ENCODE peak calls at places on chromosomes 3 and 15, in six cellular contexts. One of them, this sample, is unnamed.

GRCh38 chr15:101445562-101446526 is 43.7 kb downstream of the PCSK6 start:
- DNase-seq in CD4-positive, alpha-beta T cell: no peak
- DNase-seq in GM06990: no peak
- DNase-seq in lower lobe of right lung: no peak
- DNase-seq in mesothelial cell of epicardium: no peak
- DNase-seq in H9: no peak
- DNase-seq in this sample: no peak

GRCh38 chr3:99838755-99839154 is 21.1 kb downstream of the CMSS1 start:
- DNase-seq in CD4-positive, alpha-beta T cell: no peak
- DNase-seq in GM06990: no peak
- DNase-seq in lower lobe of right lung: no peak
- DNase-seq in mesothelial cell of epicardium: no peak
- DNase-seq in H9: no peak
- DNase-seq in this sample: no peak

GRCh38 chr3:177427540-177427939 is 230.3 kb upstream of the TBL1XR1 start:
- DNase-seq in CD4-positive, alpha-beta T cell: no peak
- DNase-seq in GM06990: no peak
- DNase-seq in lower lobe of right lung: no peak
- DNase-seq in mesothelial cell of epicardium: no peak
- DNase-seq in H9: no peak
- DNase-seq in this sample: no peak

GRCh38 chr3:105608623-105609022 is 241.9 kb downstream of the ALCAM start:
- DNase-seq in CD4-positive, alpha-beta T cell: no peak
- DNase-seq in GM06990: no peak
- DNase-seq in lower lobe of right lung: no peak
- DNase-seq in mesothelial cell of epicardium: no peak
- DNase-seq in H9: peak
- DNase-seq in this sample: no peak

GRCh38 chr15:58444056-58444455 is 12.3 kb downstream of the LIPC start:
- DNase-seq in CD4-positive, alpha-beta T cell: no peak
- DNase-seq in GM06990: no peak
- DNase-seq in lower lobe of right lung: no peak
- DNase-seq in mesothelial cell of epicardium: no peak
- DNase-seq in H9: no peak
- DNase-seq in this sample: no peak

GRCh38 chr15:40054056-40054745 is 15.2 kb upstream of the SRP14 start:
- DNase-seq in CD4-positive, alpha-beta T cell: no peak
- DNase-seq in GM06990: peak
- DNase-seq in lower lobe of right lung: no peak
- DNase-seq in mesothelial cell of epicardium: no peak
- DNase-seq in H9: peak
- DNase-seq in this sample: no peak

GRCh38 chr15:26712350-26712749 is 60.5 kb downstream of the GABRB3 start:
- DNase-seq in CD4-positive, alpha-beta T cell: no peak
- DNase-seq in GM06990: no peak
- DNase-seq in lower lobe of right lung: no peak
- DNase-seq in mesothelial cell of epicardium: no peak
- DNase-seq in H9: no peak
- DNase-seq in this sample: no peak

GRCh38 chr3:171680690-171681416 is 129.4 kb downstream of the PLD1 start:
- DNase-seq in CD4-positive, alpha-beta T cell: no peak
- DNase-seq in GM06990: no peak
- DNase-seq in lower lobe of right lung: no peak
- DNase-seq in mesothelial cell of epicardium: no peak
- DNase-seq in H9: no peak
- DNase-seq in this sample: no peak

GRCh38 chr15:77904436-77904821 is 173.1 kb downstream of the TBC1D2B start:
- DNase-seq in CD4-positive, alpha-beta T cell: no peak
- DNase-seq in GM06990: no peak
- DNase-seq in lower lobe of right lung: no peak
- DNase-seq in mesothelial cell of epicardium: no peak
- DNase-seq in H9: no peak
- DNase-seq in this sample: no peak

GRCh38 chr15:61115241-61115640 is 113.9 kb downstream of the RORA start:
- DNase-seq in CD4-positive, alpha-beta T cell: no peak
- DNase-seq in GM06990: no peak
- DNase-seq in lower lobe of right lung: no peak
- DNase-seq in mesothelial cell of epicardium: no peak
- DNase-seq in H9: no peak
- DNase-seq in this sample: no peak

GRCh38 chr3:196558476-196558875 is 9.9 kb downstream of the WDR53 start:
- DNase-seq in CD4-positive, alpha-beta T cell: no peak
- DNase-seq in GM06990: no peak
- DNase-seq in lower lobe of right lung: no peak
- DNase-seq in mesothelial cell of epicardium: no peak
- DNase-seq in H9: no peak
- DNase-seq in this sample: no peak

GRCh38 chr3:150975992-150976368 is 3.5 kb upstream of the CLRN1 start:
- DNase-seq in CD4-positive, alpha-beta T cell: no peak
- DNase-seq in GM06990: no peak
- DNase-seq in lower lobe of right lung: no peak
- DNase-seq in mesothelial cell of epicardium: no peak
- DNase-seq in H9: no peak
- DNase-seq in this sample: no peak

GRCh38 chr3:56251343-56251945 is 216.8 kb downstream of the ERC2 start:
- DNase-seq in CD4-positive, alpha-beta T cell: no peak
- DNase-seq in GM06990: no peak
- DNase-seq in lower lobe of right lung: no peak
- DNase-seq in mesothelial cell of epicardium: peak
- DNase-seq in H9: no peak
- DNase-seq in this sample: no peak

GRCh38 chr3:142987080-142987700 is 14.2 kb upstream of the U2SURP start:
- DNase-seq in CD4-positive, alpha-beta T cell: no peak
- DNase-seq in GM06990: peak
- DNase-seq in lower lobe of right lung: no peak
- DNase-seq in mesothelial cell of epicardium: no peak
- DNase-seq in H9: no peak
- DNase-seq in this sample: no peak

GRCh38 chr3:45021936-45022335 is 4.2 kb upstream of the CLEC3B start:
- DNase-seq in CD4-positive, alpha-beta T cell: no peak
- DNase-seq in GM06990: no peak
- DNase-seq in lower lobe of right lung: no peak
- DNase-seq in mesothelial cell of epicardium: no peak
- DNase-seq in H9: no peak
- DNase-seq in this sample: no peak

GRCh38 chr15:100849021-100849831 is 30.4 kb upstream of the ALDH1A3 start:
- DNase-seq in CD4-positive, alpha-beta T cell: peak
- DNase-seq in GM06990: peak
- DNase-seq in lower lobe of right lung: peak
- DNase-seq in mesothelial cell of epicardium: no peak
- DNase-seq in H9: no peak
- DNase-seq in this sample: no peak

GRCh38 chr3:59286791-59287531 is 237.1 kb upstream of the CFAP20DC start:
- DNase-seq in CD4-positive, alpha-beta T cell: no peak
- DNase-seq in GM06990: no peak
- DNase-seq in lower lobe of right lung: peak
- DNase-seq in mesothelial cell of epicardium: no peak
- DNase-seq in H9: no peak
- DNase-seq in this sample: no peak

GRCh38 chr3:51340311-51340829 is 44.7 kb upstream of the MANF start:
- DNase-seq in CD4-positive, alpha-beta T cell: no peak
- DNase-seq in GM06990: no peak
- DNase-seq in lower lobe of right lung: no peak
- DNase-seq in mesothelial cell of epicardium: no peak
- DNase-seq in H9: peak
- DNase-seq in this sample: no peak

GRCh38 chr3:42134867-42135464 is 43.8 kb downstream of the TRAK1 start:
- DNase-seq in CD4-positive, alpha-beta T cell: no peak
- DNase-seq in GM06990: no peak
- DNase-seq in lower lobe of right lung: no peak
- DNase-seq in mesothelial cell of epicardium: no peak
- DNase-seq in H9: no peak
- DNase-seq in this sample: no peak
- TF ChIP-seq CTCF in CD4-positive, alpha-beta T cell: no peak
- TF ChIP-seq CTCF in GM06990: no peak
- TF ChIP-seq CTCF in lower lobe of right lung: no peak
- TF ChIP-seq CTCF in mesothelial cell of epicardium: no peak
- TF ChIP-seq CTCF in H9: no peak
- TF ChIP-seq CTCF in this sample: no peak

GRCh38 chr3:147616998-147617619 is 207.9 kb downstream of the ZIC1 start:
- DNase-seq in CD4-positive, alpha-beta T cell: no peak
- DNase-seq in GM06990: no peak
- DNase-seq in lower lobe of right lung: no peak
- DNase-seq in mesothelial cell of epicardium: no peak
- DNase-seq in H9: no peak
- DNase-seq in this sample: no peak
- TF ChIP-seq CTCF in CD4-positive, alpha-beta T cell: no peak
- TF ChIP-seq CTCF in GM06990: peak
- TF ChIP-seq CTCF in lower lobe of right lung: peak
- TF ChIP-seq CTCF in mesothelial cell of epicardium: peak
- TF ChIP-seq CTCF in H9: peak
- TF ChIP-seq CTCF in this sample: no peak

GRCh38 chr3:33687406-33688010 is 30.5 kb downstream of the CLASP2 start:
- DNase-seq in CD4-positive, alpha-beta T cell: no peak
- DNase-seq in GM06990: no peak
- DNase-seq in lower lobe of right lung: no peak
- DNase-seq in mesothelial cell of epicardium: no peak
- DNase-seq in H9: no peak
- DNase-seq in this sample: no peak
- TF ChIP-seq CTCF in CD4-positive, alpha-beta T cell: no peak
- TF ChIP-seq CTCF in GM06990: no peak
- TF ChIP-seq CTCF in lower lobe of right lung: no peak
- TF ChIP-seq CTCF in mesothelial cell of epicardium: no peak
- TF ChIP-seq CTCF in H9: no peak
- TF ChIP-seq CTCF in this sample: no peak

GRCh38 chr3:186002884-186003472 is 65.2 kb upstream of the TRA2B start:
- DNase-seq in CD4-positive, alpha-beta T cell: no peak
- DNase-seq in GM06990: no peak
- DNase-seq in lower lobe of right lung: no peak
- DNase-seq in mesothelial cell of epicardium: no peak
- DNase-seq in H9: peak
- DNase-seq in this sample: no peak
- TF ChIP-seq CTCF in CD4-positive, alpha-beta T cell: no peak
- TF ChIP-seq CTCF in GM06990: peak
- TF ChIP-seq CTCF in lower lobe of right lung: peak
- TF ChIP-seq CTCF in mesothelial cell of epicardium: no peak
- TF ChIP-seq CTCF in H9: peak
- TF ChIP-seq CTCF in this sample: peak